ENCODE peak calls at places on chromosomes 12 and 14, in seven cellular contexts. E, Z, V, N, K, G and Y are unnamed samples.
A peak's percentile ranks its signal among the peaks of the same experiment; 100 is the strongest.

GRCh38 chr14:36556811-36557433 is 25.5 kb downstream of the NKX2-8 start:
- DNase-seq in V (no peak), G (peak; percentile 23), E (peak; percentile 16), K (no peak), Z (no peak), N (peak; percentile 42), Y (no peak)

GRCh38 chr12:123957191-123957590 is 15.4 kb downstream of the CCDC92 start:
- DNase-seq in E (no peak), V (no peak), G (no peak), K (no peak), N (no peak), Z (no peak), Y (peak; percentile 64)

GRCh38 chr12:109743076-109743910 is 29.7 kb downstream of the FAM222A start:
- DNase-seq in G (no peak), E (no peak), V (no peak), Z (no peak), N (no peak), K (no peak), Y (no peak)

GRCh38 chr12:132162508-132163031 is 18.3 kb downstream of the NOC4L start:
- DNase-seq in Z (no peak), G (peak; percentile 72), E (no peak), V (no peak), N (no peak), K (no peak), Y (no peak)

GRCh38 chr14:60353410-60353809 is 104.4 kb downstream of the PPM1A start:
- DNase-seq in G (no peak), Z (no peak), E (no peak), K (no peak), V (no peak), N (no peak), Y (no peak)

GRCh38 chr12:71060426-71060825 is 97.4 kb downstream of the TSPAN8 start:
- DNase-seq in E (no peak), N (no peak), G (no peak), K (no peak), Z (no peak), V (no peak), Y (no peak)

GRCh38 chr14:68466491-68466977 is 326.3 kb downstream of the ZFP36L1 start:
- DNase-seq in G (peak; percentile 91), N (no peak), Z (peak; percentile 91), V (no peak), E (no peak), K (no peak), Y (no peak)

GRCh38 chr12:132489602-132490239 is at the start of gene FBRSL1:
- DNase-seq in K (peak; percentile 91), V (no peak), E (peak; percentile 99), G (peak; percentile 87), Z (peak; percentile 97), N (peak; percentile 100), Y (no peak)

GRCh38 chr12:121774968-121775474 is 18.5 kb downstream of the RHOF start:
- DNase-seq in Z (no peak), K (no peak), E (no peak), V (no peak), G (no peak), N (no peak), Y (no peak)

GRCh38 chr12:120460157-120460556 is 9.4 kb downstream of the SRSF9 start:
- DNase-seq in G (no peak), K (no peak), E (no peak), N (no peak), V (no peak), Z (no peak), Y (no peak)

GRCh38 chr12:24770851-24771250 is 178.1 kb downstream of the BCAT1 start:
- DNase-seq in E (no peak), G (peak; percentile 51), N (no peak), Z (no peak), K (no peak), V (no peak), Y (no peak)

GRCh38 chr12:80170915-80171314 is 71.6 kb downstream of the OTOGL start:
- DNase-seq in K (no peak), Z (no peak), E (no peak), G (peak; percentile 56), N (no peak), V (no peak), Y (no peak)

GRCh38 chr12:65472079-65472478 is 193.6 kb downstream of the MSRB3 start:
- DNase-seq in V (no peak), N (no peak), E (no peak), K (no peak), G (no peak), Z (no peak), Y (no peak)

GRCh38 chr12:130764073-130764472 is 48.0 kb upstream of the RIMBP2 start:
- DNase-seq in N (no peak), Z (no peak), G (no peak), V (no peak), E (no peak), K (no peak), Y (no peak)

GRCh38 chr12:116222358-116222757 is 55.1 kb downstream of the MED13L start:
- DNase-seq in V (no peak), G (peak; percentile 86), E (no peak), Z (peak; percentile 93), N (no peak), K (no peak), Y (no peak)

GRCh38 chr12:132771126-132771838 is 9.7 kb upstream of the ANKLE2 start:
- DNase-seq in K (no peak), N (peak; percentile 58), V (no peak), E (no peak), Z (no peak), G (peak; percentile 13), Y (no peak)

GRCh38 chr12:96034631-96035282 is 630 bp downstream of the LTA4H start:
- DNase-seq in Z (no peak), G (peak; percentile 45), K (no peak), V (no peak), N (no peak), E (no peak), Y (peak; percentile 91)

GRCh38 chr12:2959508-2960431 is 573 bp downstream of the TEAD4 start:
- DNase-seq in N (peak; percentile 65), K (no peak), V (no peak), E (peak; percentile 62), Z (no peak), G (peak; percentile 70), Y (no peak)

GRCh38 chr12:62848418-62848817 is 86.5 kb downstream of the PPM1H start:
- DNase-seq in K (no peak), N (no peak), Z (no peak), G (peak; percentile 68), V (no peak), E (no peak), Y (no peak)

GRCh38 chr12:76927170-76927784 is 48.5 kb upstream of the CSRP2 start:
- DNase-seq in E (peak; percentile 26), N (peak; percentile 44), K (peak; percentile 9), Z (no peak), G (peak; percentile 55), V (no peak), Y (no peak)

GRCh38 chr14:24258119-24258518 is 4.9 kb downstream of the TGM1 start:
- DNase-seq in K (no peak), Z (no peak), V (no peak), N (no peak), G (no peak), E (no peak), Y (no peak)

GRCh38 chr14:100168515-100168914 is 9.1 kb upstream of the DEGS2 start:
- DNase-seq in G (no peak), E (no peak), K (no peak), V (no peak), N (no peak), Z (no peak), Y (no peak)

GRCh38 chr12:1777798-1778197 is 42.6 kb upstream of the LRTM2 start:
- DNase-seq in N (no peak), K (no peak), Z (no peak), G (peak; percentile 87), E (no peak), V (no peak), Y (no peak)

GRCh38 chr12:105319691-105320209 is 10.7 kb upstream of the C12orf75 start:
- DNase-seq in V (no peak), Z (no peak), N (no peak), E (no peak), K (no peak), G (no peak), Y (no peak)

GRCh38 chr12:39912211-39912980 is 193.5 kb downstream of the SLC2A13 start:
- DNase-seq in Z (no peak), E (no peak), K (no peak), G (no peak), V (no peak), N (no peak), Y (no peak)

GRCh38 chr14:54472291-54472690 is 16.5 kb downstream of the GMFB start:
- DNase-seq in V (no peak), N (no peak), E (no peak), G (no peak), Z (no peak), K (no peak), Y (no peak)

GRCh38 chr12:126488786-126489185 is 1423.6 kb downstream of the AACS start:
- DNase-seq in Z (no peak), V (no peak), N (no peak), G (no peak), K (no peak), E (no peak), Y (no peak)

GRCh38 chr12:104356231-104357115 is 52.9 kb downstream of the EID3 start:
- DNase-seq in K (no peak), E (no peak), G (no peak), N (no peak), Z (peak; percentile 70), V (no peak), Y (peak; percentile 56)

GRCh38 chr12:56014205-56014604 is 6.6 kb upstream of the IKZF4 start:
- DNase-seq in G (no peak), N (no peak), K (no peak), E (no peak), Z (no peak), V (no peak), Y (no peak)

GRCh38 chr12:115377230-115377629 is 693.3 kb upstream of the TBX3 start:
- DNase-seq in V (no peak), Z (peak; percentile 60), G (no peak), N (no peak), E (no peak), K (no peak), Y (no peak)

GRCh38 chr14:47606601-47607000 is 68.8 kb downstream of the MDGA2 start:
- DNase-seq in E (no peak), G (no peak), K (no peak), Z (no peak), N (no peak), V (no peak), Y (no peak)

GRCh38 chr14:52267501-52268190 is at the start of gene PTGDR:
- DNase-seq in E (no peak), K (peak; percentile 6), V (no peak), Z (no peak), G (no peak), N (no peak), Y (no peak)

GRCh38 chr14:88793259-88793625 is 489 bp upstream of the EML5 start:
- DNase-seq in V (no peak), E (no peak), N (no peak), Z (no peak), K (no peak), G (no peak), Y (no peak)

GRCh38 chr12:84727964-84728363 is 184.6 kb downstream of the SLC6A15 start:
- DNase-seq in V (no peak), N (no peak), K (no peak), G (no peak), Z (no peak), E (no peak), Y (no peak)

GRCh38 chr14:104925941-104926609 is 1.4 kb downstream of the PLD4 start:
- DNase-seq in E (no peak), K (no peak), N (no peak), V (no peak), G (no peak), Z (no peak), Y (peak; percentile 92)